ENCODE peak calls at places on chromosomes 5 and 9, in eight cellular contexts. I is A549; Y is activated T-cell treated with anti-CD3 and anti-CD28 coated beads for 1 hour; P is psoas muscle; C is stimulated activated CD4-positive, alpha-beta T cell treated with anti-CD3 and anti-CD28 coated beads, Interleukin-12 subunit alpha, Interleukin-12 subunit beta, amount 100 ng/mL, for 24 hours; K is endothelial cell; S is H9; E is cardiac fibroblast. M is an unnamed sample.

GRCh38 chr9:134391319-134392231 is 65.3 kb downstream of the RXRA start:
- DNase-seq in I (no peak), Y (peak), P (no peak), C (peak), K (no peak), S (no peak), E (no peak), M (peak)

GRCh38 chr5:76622973-76623596 is at the start of gene F2RL2:
- DNase-seq in I (peak), Y (no peak), P (no peak), C (no peak), K (peak), S (peak), E (peak), M (no peak)

GRCh38 chr5:51632794-51633193 is 249.5 kb downstream of the ISL1 start:
- DNase-seq in I (no peak), Y (no peak), P (no peak), C (no peak), K (no peak), S (no peak), E (peak), M (no peak)

GRCh38 chr9:85941966-85942912 is 1.3 kb downstream of the NAA35 start:
- DNase-seq in I (no peak), Y (no peak), P (no peak), C (no peak), K (no peak), S (no peak), E (peak), M (no peak)

GRCh38 chr5:169354263-169354662 is 53.3 kb upstream of the SLIT3 start:
- DNase-seq in I (peak), Y (no peak), P (no peak), C (no peak), K (no peak), S (no peak), E (no peak), M (no peak)

GRCh38 chr9:79776581-79776980 is 204.8 kb downstream of the TLE4 start:
- DNase-seq in I (no peak), Y (no peak), P (no peak), C (no peak), K (no peak), S (no peak), E (no peak), M (no peak)

GRCh38 chr9:103789686-103790085 is 304.4 kb upstream of the SMC2 start:
- DNase-seq in I (no peak), Y (no peak), P (no peak), C (no peak), K (no peak), S (no peak), E (peak), M (no peak)

GRCh38 chr5:112930082-112930344 is 8.0 kb upstream of the REEP5 start:
- DNase-seq in I (no peak), Y (no peak), P (no peak), C (no peak), K (no peak), S (no peak), E (no peak), M (no peak)

GRCh38 chr5:158170534-158170933 is 311.6 kb upstream of the CLINT1 start:
- DNase-seq in I (no peak), Y (no peak), P (no peak), C (no peak), K (no peak), S (no peak), E (no peak), M (no peak)

GRCh38 chr5:172473427-172473826 is 19.1 kb upstream of the SH3PXD2B start:
- DNase-seq in I (no peak), Y (no peak), P (no peak), C (no peak), K (no peak), S (no peak), E (no peak), M (no peak)

GRCh38 chr5:154191467-154192261 is 1.1 kb downstream of the GALNT10 start:
- DNase-seq in I (no peak), Y (no peak), P (no peak), C (no peak), K (no peak), S (no peak), E (peak), M (no peak)

GRCh38 chr5:134438268-134438622 is 26.6 kb upstream of the CDKN2AIPNL start:
- DNase-seq in I (no peak), Y (no peak), P (peak), C (no peak), K (no peak), S (no peak), E (peak), M (no peak)

GRCh38 chr5:135138116-135138850 is 104.3 kb upstream of the PITX1 start:
- DNase-seq in I (no peak), Y (no peak), P (no peak), C (no peak), K (no peak), S (no peak), E (no peak), M (no peak)

GRCh38 chr9:97907051-97907450 is 15.2 kb downstream of the TRMO start:
- DNase-seq in I (no peak), Y (no peak), P (no peak), C (no peak), K (no peak), S (no peak), E (no peak), M (no peak)

GRCh38 chr5:98428806-98429205 is 344.7 kb upstream of the RGMB start:
- DNase-seq in I (no peak), Y (no peak), P (no peak), C (no peak), K (no peak), S (no peak), E (peak), M (no peak)

GRCh38 chr9:136107953-136108647 is 10.6 kb downstream of the TMEM250 start:
- DNase-seq in I (no peak), Y (no peak), P (peak), C (no peak), K (no peak), S (peak), E (no peak), M (no peak)

GRCh38 chr5:136222575-136223235 is 29.7 kb upstream of the SMIM32 start:
- DNase-seq in I (no peak), Y (no peak), P (no peak), C (no peak), K (no peak), S (no peak), E (no peak), M (no peak)

GRCh38 chr5:14945021-14945420 is 73.4 kb upstream of the ANKH start:
- DNase-seq in I (no peak), Y (no peak), P (no peak), C (no peak), K (no peak), S (no peak), E (no peak), M (no peak)

GRCh38 chr9:19875291-19875910 is 86.6 kb upstream of the SLC24A2 start:
- DNase-seq in I (no peak), Y (no peak), P (no peak), C (no peak), K (no peak), S (no peak), E (no peak), M (no peak)

GRCh38 chr5:168647083-168647482 is 67.9 kb upstream of the PANK3 start:
- DNase-seq in I (no peak), Y (no peak), P (no peak), C (no peak), K (no peak), S (no peak), E (no peak), M (no peak)

GRCh38 chr5:62282079-62282478 is 23.9 kb upstream of the KIF2A start:
- DNase-seq in I (no peak), Y (no peak), P (no peak), C (no peak), K (no peak), S (no peak), E (no peak), M (no peak)

GRCh38 chr5:124052201-124052600 is 540.2 kb downstream of the CSNK1G3 start:
- DNase-seq in I (no peak), Y (no peak), P (no peak), C (no peak), K (no peak), S (no peak), E (no peak), M (no peak)

GRCh38 chr5:72129730-72130129 is 22.5 kb downstream of the MAP1B start:
- DNase-seq in I (no peak), Y (no peak), P (no peak), C (no peak), K (no peak), S (no peak), E (no peak), M (no peak)

GRCh38 chr5:20601678-20602100 is 613.7 kb upstream of the CDH18 start:
- DNase-seq in I (no peak), Y (no peak), P (no peak), C (no peak), K (no peak), S (peak), E (peak), M (no peak)

GRCh38 chr9:124766815-124767554 is 4.1 kb downstream of the NR6A1 start:
- DNase-seq in I (peak), Y (no peak), P (no peak), C (no peak), K (no peak), S (no peak), E (no peak), M (no peak)

GRCh38 chr5:180302256-180302655 is 10.4 kb upstream of the MAPK9 start:
- DNase-seq in I (no peak), Y (no peak), P (no peak), C (no peak), K (no peak), S (no peak), E (no peak), M (no peak)

GRCh38 chr5:6462671-6463070 is 14.0 kb downstream of the UBE2QL1 start:
- DNase-seq in I (no peak), Y (no peak), P (no peak), C (no peak), K (no peak), S (no peak), E (no peak), M (no peak)